ENCODE peak calls at places on chromosome 1, in ten cellular contexts. R is activated CD4-positive, alpha-beta T cell treated with anti-CD3 and anti-CD28 coated beads for 24 hours; O is CD4-positive, CD25-positive, alpha-beta regulatory T cell; H is activated naive CD8-positive, alpha-beta T cell treated with anti-CD3 and anti-CD28 coated beads for 36 hours; A is AG08396; Z is B cell; T is activated CD8-positive, alpha-beta T cell treated with anti-CD3 and anti-CD28 coated beads for 36 hours; L is GM12865; I is A673; B is ureter. U is an unnamed sample.

GRCh38 chr1:171251042-171251740 is 2.9 kb downstream of the FMO1 start:
- DNase-seq in R (no peak), O (peak), H (peak), A (no peak), Z (no peak), T (peak), L (peak), I (peak), B (no peak), U (no peak)

GRCh38 chr1:84988588-84988987 is 8.3 kb downstream of the MCOLN2 start:
- DNase-seq in R (no peak), O (peak), H (no peak), A (no peak), Z (no peak), T (peak), L (peak), I (no peak), B (no peak), U (no peak)

GRCh38 chr1:226109829-226110248 is 47.3 kb downstream of the H3-3A start:
- DNase-seq in R (peak), O (peak), H (peak), A (peak), Z (peak), T (peak), L (peak), I (peak), B (peak), U (peak)

GRCh38 chr1:65459397-65459768 is 38.9 kb downstream of the LEPR start:
- DNase-seq in R (no peak), O (peak), H (no peak), A (peak), Z (no peak), T (no peak), L (peak), I (peak), B (no peak), U (no peak)

GRCh38 chr1:168057921-168058320 is 78.8 kb downstream of the GPR161 start:
- DNase-seq in R (no peak), O (no peak), H (no peak), A (peak), Z (no peak), T (no peak), L (no peak), I (no peak), B (no peak), U (no peak)

GRCh38 chr1:161962094-161962887 is 61.4 kb downstream of the OLFML2B start:
- DNase-seq in R (peak), O (peak), H (peak), A (peak), Z (no peak), T (peak), L (peak), I (peak), B (no peak), U (peak)

GRCh38 chr1:110223581-110223980 is 13.5 kb downstream of the KCNC4 start:
- DNase-seq in R (no peak), O (no peak), H (no peak), A (no peak), Z (no peak), T (no peak), L (no peak), I (no peak), B (no peak), U (no peak)

GRCh38 chr1:228936881-228937280 is 201.6 kb downstream of the RHOU start:
- DNase-seq in R (no peak), O (no peak), H (no peak), A (no peak), Z (no peak), T (no peak), L (no peak), I (no peak), B (no peak), U (no peak)

GRCh38 chr1:117735045-117735992 is 129.5 kb downstream of the TENT5C start:
- DNase-seq in R (no peak), O (peak), H (peak), A (peak), Z (peak), T (peak), L (peak), I (no peak), B (no peak), U (no peak)

GRCh38 chr1:3073520-3074296 is 4.7 kb downstream of the PRDM16 start:
- DNase-seq in R (no peak), O (no peak), H (no peak), A (no peak), Z (no peak), T (no peak), L (no peak), I (no peak), B (no peak), U (no peak)

GRCh38 chr1:162627662-162628296 is 4.5 kb upstream of the DDR2 start:
- DNase-seq in R (no peak), O (peak), H (no peak), A (no peak), Z (no peak), T (peak), L (peak), I (peak), B (no peak), U (no peak)

GRCh38 chr1:56915960-56916359 is 49.9 kb downstream of the C8B start:
- DNase-seq in R (no peak), O (no peak), H (no peak), A (no peak), Z (no peak), T (no peak), L (no peak), I (no peak), B (no peak), U (no peak)

GRCh38 chr1:112466078-112466660 is 42.6 kb upstream of the WNT2B start:
- DNase-seq in R (peak), O (peak), H (peak), A (peak), Z (peak), T (peak), L (peak), I (peak), B (peak), U (peak)

GRCh38 chr1:27341525-27342252 is at the start of gene SYTL1:
- DNase-seq in R (no peak), O (peak), H (peak), A (peak), Z (peak), T (peak), L (peak), I (peak), B (peak), U (no peak)

GRCh38 chr1:185960377-185961151 is 226.4 kb downstream of the HMCN1 start:
- DNase-seq in R (no peak), O (no peak), H (no peak), A (no peak), Z (no peak), T (no peak), L (no peak), I (no peak), B (no peak), U (no peak)

GRCh38 chr1:32307313-32307712 is 15.4 kb downstream of the HDAC1 start:
- DNase-seq in R (no peak), O (no peak), H (no peak), A (no peak), Z (no peak), T (no peak), L (no peak), I (no peak), B (no peak), U (no peak)

GRCh38 chr1:103284270-103284669 is 175.9 kb upstream of the COL11A1 start:
- DNase-seq in R (no peak), O (no peak), H (no peak), A (no peak), Z (no peak), T (no peak), L (no peak), I (peak), B (no peak), U (peak)

GRCh38 chr1:218568962-218569530 is 223.9 kb downstream of the TGFB2 start:
- DNase-seq in R (no peak), O (no peak), H (no peak), A (no peak), Z (no peak), T (no peak), L (no peak), I (no peak), B (no peak), U (no peak)

GRCh38 chr1:91173379-91173890 is 151.6 kb upstream of the ZNF644 start:
- DNase-seq in R (no peak), O (no peak), H (no peak), A (no peak), Z (no peak), T (no peak), L (no peak), I (peak), B (no peak), U (no peak)

GRCh38 chr1:45796946-45797345 is 6.5 kb upstream of the MAST2 start:
- DNase-seq in R (no peak), O (no peak), H (no peak), A (no peak), Z (no peak), T (no peak), L (no peak), I (peak), B (no peak), U (no peak)